ENCODE peak calls at places on chromosomes 7 and 10, in four cellular contexts. Y, V, P and M are unnamed samples.

GRCh38 chr10:113997428-113997827 is 46.2 kb upstream of the ADRB1 start:
- DNase-seq in P (no peak), V (no peak), Y (no peak), M (no peak)

GRCh38 chr7:2168612-2169312 is 64.0 kb downstream of the MAD1L1 start:
- DNase-seq in Y (no peak), V (no peak), P (no peak), M (no peak)

GRCh38 chr10:124574456-124575070 is 112.9 kb downstream of the LHPP start:
- DNase-seq in Y (no peak), P (no peak), V (no peak), M (no peak)

GRCh38 chr10:125153693-125154490 is 6.5 kb downstream of the CTBP2 start:
- DNase-seq in Y (no peak), P (no peak), V (no peak), M (no peak)

GRCh38 chr10:120392671-120393079 is 64.4 kb upstream of the PLPP4 start:
- DNase-seq in V (no peak), P (no peak), Y (no peak), M (no peak)

GRCh38 chr10:30083934-30084333 is 24.5 kb upstream of the JCAD start:
- DNase-seq in V (no peak), P (no peak), Y (no peak), M (no peak)

GRCh38 chr7:128236924-128237586 is 4.0 kb upstream of the LEP start:
- DNase-seq in Y (no peak), V (peak; percentile 59), P (peak; percentile 56), M (no peak)

GRCh38 chr7:140304071-140304799 is 94.1 kb downstream of the SLC37A3 start:
- DNase-seq in V (peak; percentile 72), Y (no peak), P (peak; percentile 53), M (no peak)

DNA sequence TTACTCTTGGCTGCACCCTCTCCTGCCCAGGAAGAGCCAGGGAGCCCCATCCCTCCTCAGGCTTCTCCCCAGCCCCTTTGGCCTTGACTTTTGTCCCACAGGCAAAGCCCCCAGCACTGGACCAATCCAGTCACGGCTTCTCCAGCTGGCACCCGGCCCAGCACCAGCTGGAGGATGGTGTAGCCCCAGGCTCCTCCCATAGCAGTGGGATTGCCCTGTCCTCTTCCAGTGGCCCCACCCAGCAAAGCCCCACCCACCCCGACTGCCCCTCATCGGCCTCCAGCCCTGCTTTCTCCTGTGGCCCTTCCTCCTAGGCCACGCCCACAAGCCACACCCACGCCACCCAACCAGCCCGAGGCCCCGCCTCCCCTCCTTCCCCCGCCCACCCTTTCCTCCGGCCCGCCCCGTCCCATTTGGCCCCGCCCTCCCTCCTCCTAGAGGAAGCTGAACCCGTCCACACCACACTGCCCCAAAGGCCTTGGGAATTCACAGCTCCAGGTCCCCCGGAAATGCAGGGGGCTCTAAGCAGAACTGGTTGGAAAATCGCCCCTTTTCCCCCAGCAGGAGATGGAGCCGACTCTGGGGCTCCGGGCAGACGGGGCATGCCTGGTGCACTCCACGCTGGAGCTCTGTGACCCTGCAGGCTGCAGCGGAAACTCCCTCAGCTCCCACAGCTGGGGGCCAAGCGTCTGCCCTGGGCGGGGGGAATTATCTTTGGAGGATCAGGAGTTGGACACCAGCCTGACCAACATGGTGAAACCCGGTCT is 25.2 kb downstream of the GET4 start:
- DNase-seq in Y (peak; percentile 95), V (peak; percentile 94), P (peak; percentile 85), M (peak; percentile 100)
- TF ChIP-seq ELF4 in Y (no peak), V (no peak), P (no peak), M (no peak)

GRCh38 chr7:131302453-131302852 is 25.2 kb upstream of the MKLN1 start:
- DNase-seq in Y (no peak), P (no peak), V (no peak), M (no peak)

GRCh38 chr7:131305152-131305551 is 22.5 kb upstream of the MKLN1 start:
- DNase-seq in Y (no peak), V (no peak), P (peak; percentile 47), M (no peak)

GRCh38 chr7:131300078-131300477 is 27.6 kb upstream of the MKLN1 start:
- DNase-seq in V (no peak), P (no peak), Y (no peak), M (no peak)

GRCh38 chr7:131300572-131301466 is 26.9 kb upstream of the MKLN1 start:
- DNase-seq in Y (no peak), P (no peak), V (no peak), M (no peak)

GRCh38 chr7:131302876-131303707 is 24.6 kb upstream of the MKLN1 start:
- DNase-seq in Y (peak; percentile 48), P (peak; percentile 16), V (peak; percentile 32), M (peak; percentile 12)
- TF ChIP-seq ELF4 in Y (no peak), P (no peak), V (no peak), M (no peak)

GRCh38 chr7:30987936-30988335 is 24.2 kb downstream of the GHRHR start:
- DNase-seq in V (no peak), P (no peak), Y (no peak), M (no peak)
- TF ChIP-seq ELF4 in V (no peak), P (no peak), Y (no peak), M (no peak)

DNA sequence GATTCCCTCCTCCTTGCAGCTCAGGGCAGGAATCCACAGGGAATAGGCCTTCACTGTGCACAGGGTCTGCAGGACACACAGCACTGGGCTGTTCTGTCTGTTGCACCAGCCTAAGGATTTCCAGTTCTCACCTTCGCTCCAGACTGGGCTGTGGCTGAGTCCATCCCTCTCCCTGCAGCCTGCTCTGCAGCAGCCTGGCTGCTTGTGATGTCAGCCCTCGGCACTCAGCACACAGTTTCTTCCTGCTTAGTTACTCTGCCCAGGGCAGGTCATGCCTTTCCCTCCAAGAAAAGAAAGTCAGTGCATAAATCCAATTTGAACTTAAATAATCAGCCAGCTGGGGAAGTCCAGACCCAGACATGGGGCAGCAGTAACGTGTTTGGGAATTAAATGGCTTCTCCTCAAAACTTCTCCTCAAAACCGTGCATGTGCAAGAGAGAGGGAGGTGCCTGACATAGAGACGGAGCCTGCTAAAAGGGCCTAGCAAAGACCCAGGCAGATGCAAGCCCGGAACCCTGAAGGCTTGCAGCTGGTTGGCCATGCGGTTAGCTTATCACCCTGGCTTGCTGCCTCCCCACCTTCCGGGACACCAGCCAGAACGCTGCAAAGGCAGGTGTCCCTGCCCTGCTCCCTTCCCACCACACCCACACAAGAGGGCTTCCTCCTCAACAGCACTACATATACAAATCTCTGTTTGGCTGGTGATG is 10.9 kb upstream of the GDF2 start:
- DNase-seq in Y (no peak), V (peak; percentile 72), P (no peak), M (no peak)
- TF ChIP-seq ELF4 in Y (no peak), V (no peak), P (no peak), M (no peak)

GRCh38 chr10:5445006-5445405 is 32.6 kb downstream of the NET1 start:
- DNase-seq in V (no peak), P (no peak), Y (no peak), M (no peak)

GRCh38 chr10:5447611-5448071 is 35.3 kb downstream of the NET1 start:
- DNase-seq in P (no peak), Y (no peak), V (peak; percentile 71), M (no peak)

GRCh38 chr10:5448333-5449048 is 36.1 kb downstream of the NET1 start:
- DNase-seq in V (no peak), Y (no peak), P (peak; percentile 69), M (no peak)

GRCh38 chr10:5446390-5446926 is 34.1 kb downstream of the NET1 start:
- DNase-seq in Y (peak; percentile 95), V (peak; percentile 97), P (peak; percentile 89), M (peak; percentile 90)

DNA sequence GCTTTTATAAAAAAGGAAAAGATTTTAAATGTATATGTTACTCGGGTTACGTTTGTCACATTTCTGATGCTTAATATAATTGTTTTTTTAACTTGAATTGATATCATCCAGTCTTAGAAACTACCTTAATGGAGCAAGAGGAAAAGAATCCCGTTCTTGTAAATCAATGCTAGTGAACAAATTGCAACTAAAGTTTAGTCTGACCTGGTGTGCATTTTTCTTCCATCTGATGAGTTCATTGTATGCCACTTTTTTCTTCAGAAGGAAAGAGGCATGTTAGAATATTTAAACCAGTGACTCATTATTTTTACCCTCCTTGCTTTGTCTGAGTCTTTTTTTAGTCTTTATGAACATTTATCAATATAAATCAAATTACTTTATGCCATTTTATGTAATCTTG is 34.7 kb downstream of the NET1 start:
- DNase-seq in Y (no peak), V (no peak), P (no peak), M (no peak)
- TF ChIP-seq ELF4 in Y (no peak), V (no peak), P (no peak), M (no peak)

GRCh38 chr7:151699147-151699546 is 177.8 kb downstream of the PRKAG2 start:
- DNase-seq in V (peak; percentile 16), P (no peak), Y (no peak), M (peak; percentile 62)
- TF ChIP-seq ELF4 in V (no peak), P (no peak), Y (no peak), M (no peak)

DNA sequence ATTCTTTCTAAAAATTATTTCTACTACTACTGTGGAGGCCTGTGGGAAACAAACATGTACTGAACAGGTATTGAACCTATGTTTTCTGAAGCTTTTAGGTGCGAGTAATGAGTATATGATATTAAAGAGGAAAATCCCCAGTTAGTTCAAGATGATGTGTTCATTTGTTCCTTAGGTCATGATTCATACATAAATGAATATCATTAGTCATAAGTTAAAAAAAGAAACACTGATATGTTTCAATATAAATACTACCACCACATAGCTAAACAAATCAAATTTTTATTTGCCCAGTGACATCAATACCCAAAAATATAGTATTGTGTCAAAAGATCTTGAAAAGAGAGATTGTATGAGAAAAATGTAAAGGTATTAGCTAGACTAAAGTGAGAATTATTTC is 210.7 kb upstream of the GNAI1 start:
- DNase-seq in P (no peak), V (no peak), Y (no peak), M (no peak)
- TF ChIP-seq ELF4 in P (no peak), V (no peak), Y (no peak), M (no peak)